ENCODE peak calls at places on chromosomes 11 and 22, in seven cellular contexts. H is GM23248, E is HCT116, V is neural progenitor cell, D is endothelial cell of umbilical vein, G is PC-9, N is fibroblast of lung. J is an unnamed sample.

GRCh38 chr11:73942030-73942429 is 8.8 kb upstream of the DNAJB13 start:
- DNase-seq in H (no peak), E (no peak), V (no peak), D (peak), G (no peak), N (no peak), J (no peak)

GRCh38 chr11:132217856-132218255 is 847.4 kb downstream of the NTM start:
- DNase-seq in H (no peak), E (no peak), V (no peak), D (no peak), G (no peak), N (no peak), J (no peak)

GRCh38 chr22:41598081-41598480 is 8.4 kb upstream of the PMM1 start:
- DNase-seq in H (peak), E (no peak), V (no peak), D (peak), G (no peak), N (peak), J (peak)

GRCh38 chr22:49291169-49291568 is 536.5 kb downstream of the BRD1 start:
- DNase-seq in H (no peak), E (no peak), V (no peak), D (no peak), G (no peak), N (no peak), J (no peak)

GRCh38 chr11:69640995-69641581 is at the start of gene CCND1:
- DNase-seq in H (peak), E (peak), V (peak), D (peak), G (peak), N (peak), J (peak)

GRCh38 chr11:35010656-35011055 is 94.2 kb downstream of the PDHX start:
- DNase-seq in H (no peak), E (no peak), V (no peak), D (no peak), G (no peak), N (no peak), J (no peak)

GRCh38 chr11:63841554-63841953 is 2.6 kb downstream of the MARK2 start:
- DNase-seq in H (peak), E (no peak), V (peak), D (peak), G (peak), N (peak), J (peak)

GRCh38 chr11:57425565-57426438 is 1.1 kb downstream of the SLC43A3 start:
- DNase-seq in H (peak), E (no peak), V (no peak), D (peak), G (peak), N (peak), J (peak)

GRCh38 chr11:125110506-125110905 is 920 bp downstream of the TMEM218 start:
- DNase-seq in H (peak), E (no peak), V (peak), D (no peak), G (no peak), N (peak), J (no peak)

GRCh38 chr22:21451545-21452520 is 15.4 kb upstream of the TMEM191C start:
- DNase-seq in H (no peak), E (no peak), V (peak), D (no peak), G (no peak), N (no peak), J (no peak)

GRCh38 chr11:125463590-125464265 is 32.3 kb downstream of the FEZ1 start:
- DNase-seq in H (peak), E (no peak), V (no peak), D (no peak), G (no peak), N (peak), J (no peak)

GRCh38 chr11:69215784-69216415 is 60.2 kb downstream of the SMIM38 start:
- DNase-seq in H (peak), E (no peak), V (no peak), D (no peak), G (peak), N (peak), J (peak)

GRCh38 chr22:31126128-31126868 is 3.5 kb downstream of the INPP5J start:
- DNase-seq in H (no peak), E (no peak), V (no peak), D (no peak), G (no peak), N (no peak), J (no peak)

GRCh38 chr11:119671048-119671447 is 58.0 kb downstream of the NECTIN1 start:
- DNase-seq in H (no peak), E (no peak), V (no peak), D (peak), G (no peak), N (peak), J (no peak)

DNA sequence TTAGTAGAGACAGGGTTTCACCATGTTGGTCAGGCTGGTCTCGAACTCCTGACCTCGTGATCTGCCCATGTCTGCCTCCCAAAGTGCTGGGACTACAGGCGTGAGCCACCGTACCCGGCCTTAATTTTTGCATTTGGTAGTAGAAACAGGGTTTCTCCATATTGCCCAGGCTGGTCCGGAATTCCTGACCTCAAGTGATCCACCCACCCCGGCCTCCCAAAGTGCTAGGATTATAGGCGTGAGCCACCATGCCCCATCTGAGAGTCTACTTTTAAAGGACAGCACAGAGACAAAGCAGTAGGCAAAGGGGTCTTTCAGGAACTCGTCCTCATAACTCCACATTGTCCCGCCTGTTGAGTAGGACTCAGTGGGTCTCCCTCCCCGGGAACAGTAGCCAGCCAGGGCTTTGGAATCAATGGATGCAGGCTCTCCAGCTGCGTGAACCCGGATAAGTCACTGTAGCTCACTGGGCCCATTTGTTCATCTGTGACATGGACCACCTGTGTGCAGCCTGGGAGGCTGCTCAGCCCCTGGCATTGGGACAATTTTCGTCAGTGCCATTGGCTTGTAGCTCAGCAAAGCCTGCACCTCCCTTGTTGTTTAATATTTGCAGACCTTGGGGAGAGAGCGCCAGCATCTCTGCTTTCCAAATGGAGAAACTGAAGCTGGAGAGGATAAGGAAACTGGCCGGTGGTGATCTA is 86.1 kb downstream of the ARHGAP8 start:
- DNase-seq in H (no peak), E (no peak), V (no peak), D (no peak), G (no peak), N (no peak), J (no peak)
- H3K27ac ChIP-seq in H (no peak), E (no peak), V (no peak), D (no peak), G (no peak), N (no peak), J (no peak)

GRCh38 chr22:23565288-23565941 is 14.7 kb downstream of the IGLL1 start:
- DNase-seq in H (no peak), E (peak), V (peak), D (no peak), G (no peak), N (no peak), J (no peak)
- TF ChIP-seq EZH2 in H (peak), E (no peak), V (no peak), D (no peak), G (no peak), N (no peak), J (no peak)

DNA sequence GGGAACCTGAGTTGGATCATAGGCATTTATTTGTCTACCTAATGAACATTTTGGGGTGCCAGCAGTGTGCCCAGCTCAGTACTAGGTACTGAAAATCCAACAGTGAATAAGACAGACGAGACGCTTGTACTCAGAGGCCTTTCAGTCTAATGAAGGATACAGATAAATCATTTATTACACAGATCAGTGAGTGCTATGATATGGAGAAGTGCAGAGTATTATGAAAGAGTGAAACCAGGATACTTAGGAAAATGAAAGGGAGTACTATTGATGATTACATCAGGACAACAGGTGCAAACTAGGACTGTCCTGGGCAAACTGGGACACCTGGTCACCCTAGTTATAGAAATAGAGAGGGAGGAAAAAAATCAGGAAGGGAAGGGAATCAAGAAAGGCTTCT is 207.5 kb upstream of the NCAM1 start:
- DNase-seq in H (no peak), E (no peak), V (no peak), D (no peak), G (no peak), N (no peak), J (no peak)
- H3K4me3 ChIP-seq in H (no peak), E (no peak), V (no peak), D (no peak), G (no peak), N (no peak), J (no peak)

GRCh38 chr11:72139500-72139899 is 4.0 kb downstream of the FOLR3 start:
- DNase-seq in H (no peak), E (no peak), V (no peak), D (no peak), G (no peak), N (no peak), J (no peak)
- H3K27ac ChIP-seq in H (no peak), E (no peak), V (no peak), D (no peak), G (no peak), N (no peak), J (no peak)

DNA sequence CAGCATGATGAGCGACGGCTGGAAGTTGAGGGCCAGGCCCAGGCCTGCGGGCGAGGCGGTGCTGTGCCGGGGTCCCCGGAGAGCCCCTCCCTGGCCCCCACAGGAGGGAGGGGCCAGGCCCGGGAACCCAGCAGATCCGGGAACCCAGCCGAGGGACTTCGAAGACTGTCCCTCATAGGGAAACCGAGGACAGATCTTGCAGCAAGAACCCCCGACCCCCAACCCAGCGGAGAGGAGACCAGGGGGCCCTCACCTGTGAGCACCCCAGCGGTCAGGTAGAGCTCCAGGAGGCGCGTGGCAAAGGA is 2.4 kb downstream of the SLC16A8 start:
- DNase-seq in H (no peak), E (no peak), V (no peak), D (no peak), G (no peak), N (no peak), J (no peak)
- TF ChIP-seq EZH2 in H (no peak), E (no peak), V (peak), D (peak), G (no peak), N (no peak), J (no peak)

DNA sequence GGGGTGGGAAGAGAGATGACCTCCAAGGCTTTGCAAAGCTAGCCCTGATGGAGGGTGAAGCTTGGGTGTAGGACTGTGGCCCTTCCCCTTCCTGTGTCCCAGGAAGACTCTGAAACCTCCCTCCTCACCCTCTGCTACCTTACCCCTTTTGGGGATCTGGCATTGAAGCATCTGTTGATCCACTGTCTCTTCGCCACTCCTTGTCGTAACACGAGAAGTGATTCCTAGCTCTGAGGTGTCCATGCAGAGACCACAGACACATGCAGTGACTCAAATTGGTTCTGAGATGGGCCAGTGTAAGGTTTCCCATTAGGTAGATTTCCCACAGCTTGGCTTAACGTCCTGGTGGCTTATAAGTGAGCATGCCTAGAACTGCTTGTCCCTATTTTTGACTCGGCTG is 101.4 kb downstream of the ZBTB16 start:
- DNase-seq in H (no peak), E (no peak), V (no peak), D (no peak), G (no peak), N (no peak), J (peak)
- H3K4me3 ChIP-seq in H (no peak), E (no peak), V (no peak), D (no peak), G (no peak), N (no peak), J (no peak)

DNA sequence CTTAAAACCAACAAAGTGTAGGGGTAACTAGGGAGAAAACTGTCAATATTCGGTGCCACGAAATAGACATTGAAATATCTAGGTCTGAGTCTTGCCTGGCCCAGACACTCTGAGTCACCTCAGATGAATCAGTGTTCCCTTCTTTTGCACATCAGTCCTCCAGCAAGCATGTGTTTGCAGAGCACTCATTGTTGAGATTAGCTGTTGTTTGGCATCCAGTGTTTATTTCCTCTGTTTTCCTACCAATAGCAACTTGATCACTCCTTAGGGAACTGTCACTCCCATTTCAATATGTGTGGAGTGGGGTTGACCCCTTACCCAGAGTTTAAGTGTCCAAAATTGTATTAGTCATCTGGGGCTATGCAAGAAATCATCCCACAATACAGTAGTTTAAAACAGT is 4.7 kb upstream of the ASCC2 start:
- DNase-seq in H (peak), E (no peak), V (no peak), D (peak), G (peak), N (peak), J (peak)
- H3K27ac ChIP-seq in H (peak), E (no peak), V (no peak), D (no peak), G (peak), N (no peak), J (peak)

DNA sequence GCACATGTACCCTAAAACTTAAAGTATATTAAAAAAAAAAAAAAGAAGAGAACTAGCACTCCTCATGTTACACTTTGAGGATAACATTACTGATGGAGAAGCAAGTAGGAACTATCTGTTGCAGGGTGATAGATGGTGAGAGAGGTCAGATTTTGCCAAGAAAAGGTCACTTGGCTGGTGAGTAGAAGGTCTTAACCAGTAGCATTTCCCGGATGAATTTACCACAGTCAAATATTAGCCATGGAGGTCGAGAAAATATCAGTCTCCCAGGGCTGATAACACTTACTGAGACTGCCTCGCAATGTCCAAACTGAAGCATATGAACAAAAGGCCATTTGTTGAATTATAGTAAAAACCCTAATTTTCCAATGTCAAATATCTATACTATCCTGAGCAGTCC is 14.7 kb upstream of the BBOX1 start:
- DNase-seq in H (no peak), E (no peak), V (no peak), D (no peak), G (no peak), N (no peak), J (no peak)
- TF ChIP-seq EZH2 in H (no peak), E (no peak), V (no peak), D (no peak), G (no peak), N (no peak), J (no peak)

DNA sequence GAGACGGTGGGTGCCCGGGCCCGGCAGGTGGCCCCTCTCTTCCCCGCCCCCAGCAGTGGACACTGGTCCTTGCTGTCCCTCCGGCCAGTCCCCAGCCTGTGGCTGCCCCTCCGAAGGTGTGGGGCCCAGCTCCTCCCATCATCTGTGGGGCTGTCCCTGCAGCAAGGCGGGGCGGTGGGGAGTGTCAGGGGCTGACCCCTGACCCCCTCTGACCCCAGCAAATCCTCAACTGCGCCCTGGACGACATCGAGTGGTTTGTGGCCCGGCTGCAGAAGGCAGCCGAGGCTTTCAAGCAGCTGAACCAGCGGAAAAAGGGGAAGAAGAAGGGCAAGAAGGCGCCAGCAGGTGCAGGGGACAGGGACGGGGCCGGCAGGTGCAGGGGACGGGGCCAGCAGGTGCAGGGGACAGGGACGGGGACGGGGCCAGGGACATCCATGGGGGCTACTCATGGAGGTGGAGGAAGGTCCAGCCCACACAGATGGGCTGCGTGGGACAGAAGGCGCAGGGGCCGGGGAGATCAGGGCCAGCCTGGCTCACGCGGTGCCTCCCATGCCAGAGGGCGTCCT is 15.4 kb downstream of the EPS8L2 start:
- DNase-seq in H (no peak), E (no peak), V (peak), D (no peak), G (no peak), N (no peak), J (no peak)
- H3K4me3 ChIP-seq in H (no peak), E (no peak), V (no peak), D (no peak), G (no peak), N (no peak), J (no peak)

GRCh38 chr11:12075822-12076821 is 34.3 kb upstream of the MICAL2 start:
- DNase-seq in H (peak), E (no peak), V (no peak), D (no peak), G (no peak), N (peak), J (peak)

GRCh38 chr11:12077535-12078280 is 32.7 kb upstream of the MICAL2 start:
- DNase-seq in H (peak), E (no peak), V (no peak), D (no peak), G (no peak), N (peak), J (peak)

GRCh38 chr11:12076840-12077534 is 33.4 kb upstream of the MICAL2 start:
- DNase-seq in H (peak), E (no peak), V (no peak), D (no peak), G (no peak), N (no peak), J (no peak)

GRCh38 chr11:12083380-12083779 is 27.0 kb upstream of the MICAL2 start:
- DNase-seq in H (no peak), E (no peak), V (no peak), D (no peak), G (no peak), N (no peak), J (no peak)

DNA sequence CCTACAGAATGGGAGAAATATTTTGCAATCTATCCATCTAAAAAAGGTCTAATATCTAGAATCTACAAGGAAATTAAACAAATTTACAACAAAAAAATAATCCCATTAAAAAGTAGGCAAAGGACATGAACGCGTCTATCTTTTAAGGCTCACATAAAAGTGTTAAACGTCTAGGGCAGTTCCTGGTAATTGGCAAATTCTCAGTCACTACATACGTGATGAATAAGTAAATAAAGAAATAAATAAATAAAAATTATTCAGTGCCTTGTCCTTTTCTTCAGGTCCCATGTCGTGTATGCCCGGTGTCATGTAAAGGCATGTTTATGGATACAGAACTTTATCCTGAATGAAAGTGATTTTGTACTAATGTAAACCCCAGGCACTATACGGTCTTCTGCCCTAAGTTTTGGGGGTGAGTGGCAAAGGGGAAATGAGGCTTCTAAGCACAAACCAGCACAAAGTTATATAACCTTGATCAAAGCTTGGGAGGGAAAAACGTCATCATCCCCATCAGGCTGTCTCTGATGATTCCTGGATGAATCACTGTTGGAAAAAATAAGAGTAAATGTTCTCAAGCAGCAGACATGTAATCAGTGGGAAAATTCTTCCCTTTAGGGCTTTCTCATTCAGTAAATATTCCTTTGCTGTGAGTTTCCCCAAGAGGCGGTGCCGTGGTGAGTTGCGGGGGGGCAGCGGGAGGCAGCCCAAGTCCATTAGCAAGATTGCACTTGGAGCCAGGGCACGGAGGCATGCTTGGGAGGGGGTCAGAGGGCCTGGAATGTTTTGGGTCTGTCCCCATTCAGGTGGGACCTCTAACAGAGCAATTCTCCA is 30.4 kb upstream of the MICAL2 start:
- DNase-seq in H (peak), E (peak), V (no peak), D (peak), G (peak), N (peak), J (peak)
- H3K27ac ChIP-seq in H (peak), E (peak), V (no peak), D (peak), G (peak), N (peak), J (peak)